ENCODE peak calls at places on chromosome X, in eight cellular contexts. O is fibroblast of lung; X is HS-5; J is activated naive CD4-positive, alpha-beta T cell; Z is hepatic stellate cell; V is endothelial cell of umbilical vein; U is sigmoid colon; R is NCI-H1092 treated with DMSO at 0.1 percent for 48 hours. E is an unnamed sample.

GRCh38 chrX:1249101-1249887 is 19.3 kb upstream of the CSF2RA start:
- DNase-seq in U (peak), R (no peak), V (no peak), Z (no peak), J (no peak), X (no peak), O (no peak), E (peak)

GRCh38 chrX:14039344-14039743 is 9.7 kb upstream of the GEMIN8 start:
- DNase-seq in Z (peak), U (no peak), R (peak), J (peak), X (no peak), V (peak), O (peak), E (peak)

GRCh38 chrX:19746919-19747671 is 140.3 kb downstream of the SH3KBP1 start:
- DNase-seq in O (no peak), X (no peak), R (no peak), V (no peak), U (no peak), J (no peak), Z (no peak), E (no peak)

GRCh38 chrX:72348247-72348979 is 42.7 kb upstream of the CITED1 start:
- DNase-seq in O (no peak), Z (no peak), R (no peak), X (no peak), V (no peak), U (no peak), J (no peak), E (no peak)

GRCh38 chrX:119693032-119693995 is at the start of gene SEPTIN6:
- DNase-seq in J (peak), R (peak), U (peak), V (peak), O (peak), Z (peak), X (no peak), E (peak)

GRCh38 chrX:136271300-136271699 is 20.1 kb upstream of the MAP7D3 start:
- DNase-seq in O (no peak), R (no peak), Z (no peak), V (peak), U (no peak), X (no peak), J (no peak), E (no peak)

GRCh38 chrX:356385-357034 is 30.2 kb downstream of the PPP2R3B start:
- DNase-seq in Z (no peak), X (peak), J (no peak), O (no peak), V (no peak), U (no peak), R (no peak), E (no peak)

GRCh38 chrX:153921511-153922285 is 4.4 kb downstream of the ARHGAP4 start:
- DNase-seq in R (peak), Z (no peak), X (no peak), O (no peak), V (no peak), J (no peak), U (no peak), E (no peak)

GRCh38 chrX:134622813-134623185 is 35.5 kb downstream of the PLAC1 start:
- DNase-seq in R (no peak), Z (no peak), J (no peak), X (no peak), V (no peak), O (no peak), U (no peak), E (no peak)

GRCh38 chrX:113512700-113513395 is 672.2 kb upstream of the AMOT start:
- DNase-seq in Z (peak), V (peak), R (no peak), U (no peak), O (peak), J (no peak), X (peak), E (no peak)

GRCh38 chrX:146208821-146209220 is 391.2 kb downstream of the SLITRK2 start:
- DNase-seq in J (no peak), X (no peak), Z (no peak), U (no peak), V (no peak), O (no peak), R (no peak), E (no peak)

GRCh38 chrX:40096395-40097091 is 1.2 kb downstream of the BCOR start:
- DNase-seq in Z (no peak), U (peak), V (peak), R (peak), O (peak), X (no peak), J (peak), E (no peak)

GRCh38 chrX:132219343-132219768 is at the start of gene RAP2C:
- DNase-seq in J (peak), O (peak), R (peak), V (peak), Z (peak), X (no peak), U (peak), E (peak)

GRCh38 chrX:39857780-39858179 is 240.0 kb downstream of the BCOR start:
- DNase-seq in Z (no peak), V (no peak), U (no peak), X (no peak), R (no peak), O (no peak), J (no peak), E (no peak)

GRCh38 chrX:142884853-142885252 is 140.9 kb upstream of the SPANXN4 start:
- DNase-seq in J (no peak), X (no peak), U (no peak), R (no peak), V (no peak), O (no peak), Z (no peak), E (no peak)

E was measured in tibial nerve.